ENCODE peak calls at places on chromosome 6, in five cellular contexts. P is neural progenitor cell, H is gastrocnemius medialis, I is endodermal cell, Y is tibial nerve. W is an unnamed sample.

GRCh38 chr6:51892750-51893149 is 194.7 kb downstream of the PKHD1 start:
- DNase-seq in P (no peak), H (no peak), I (no peak), Y (no peak), W (no peak)

GRCh38 chr6:43052225-43052841 is 1.3 kb downstream of the CUL7 start:
- DNase-seq in P (no peak), H (no peak), I (no peak), Y (no peak), W (no peak)

GRCh38 chr6:23526519-23526918 is 599.5 kb upstream of the NRSN1 start:
- DNase-seq in P (no peak), H (no peak), I (no peak), Y (no peak), W (no peak)

GRCh38 chr6:136923116-136923953 is 1.2 kb downstream of the SLC35D3 start:
- DNase-seq in P (peak; percentile 10), H (no peak), I (peak; percentile 80), Y (no peak), W (no peak)

GRCh38 chr6:154232013-154232920 is 124.3 kb downstream of the IPCEF1 start:
- DNase-seq in P (no peak), H (no peak), I (no peak), Y (no peak), W (no peak)

GRCh38 chr6:161660666-161661571 is 387.1 kb upstream of the AGPAT4 start:
- DNase-seq in P (no peak), H (no peak), I (no peak), Y (no peak), W (no peak)

GRCh38 chr6:386688-387266 is 4.8 kb upstream of the IRF4 start:
- DNase-seq in P (no peak), H (no peak), I (no peak), Y (no peak), W (no peak)

GRCh38 chr6:150115769-150116168 is 27.1 kb upstream of the PPP1R14C start:
- DNase-seq in P (no peak), H (no peak), I (no peak), Y (no peak), W (no peak)

GRCh38 chr6:150297327-150298028 is 71.3 kb upstream of the IYD start:
- DNase-seq in P (no peak), H (no peak), I (no peak), Y (no peak), W (no peak)

GRCh38 chr6:148203970-148204369 is 138.7 kb upstream of the SASH1 start:
- DNase-seq in P (no peak), H (no peak), I (no peak), Y (no peak), W (no peak)

GRCh38 chr6:163180874-163181541 is 233.5 kb upstream of the QKI start:
- DNase-seq in P (peak; percentile 81), H (peak; percentile 64), I (peak; percentile 92), Y (peak; percentile 73), W (peak; percentile 88)

GRCh38 chr6:116072368-116072767 is 11.7 kb upstream of the FRK start:
- DNase-seq in P (no peak), H (no peak), I (no peak), Y (no peak), W (no peak)

GRCh38 chr6:85462673-85463072 is 12.8 kb downstream of the NT5E start:
- DNase-seq in P (no peak), H (no peak), I (no peak), Y (no peak), W (no peak)

GRCh38 chr6:127997472-127998164 is 96.8 kb upstream of the THEMIS start:
- DNase-seq in P (no peak), H (no peak), I (no peak), Y (no peak), W (no peak)

GRCh38 chr6:20252311-20252710 is 40.0 kb upstream of the MBOAT1 start:
- DNase-seq in P (no peak), H (no peak), I (no peak), Y (no peak), W (no peak)

GRCh38 chr6:13248053-13248452 is 80.3 kb downstream of the TBC1D7 start:
- DNase-seq in P (peak; percentile 9), H (no peak), I (no peak), Y (no peak), W (no peak)

GRCh38 chr6:133817460-133818047 is 71.4 kb upstream of the TCF21 start:
- DNase-seq in P (peak; percentile 41), H (no peak), I (peak; percentile 93), Y (no peak), W (no peak)

GRCh38 chr6:47130086-47130485 is 88.0 kb upstream of the ADGRF1 start:
- DNase-seq in P (no peak), H (no peak), I (no peak), Y (no peak), W (no peak)

GRCh38 chr6:47129129-47129528 is 87.0 kb upstream of the ADGRF1 start:
- DNase-seq in P (no peak), H (no peak), I (no peak), Y (no peak), W (no peak)

GRCh38 chr6:47133230-47134000 is 91.3 kb upstream of the ADGRF1 start:
- DNase-seq in P (no peak), H (no peak), I (no peak), Y (no peak), W (no peak)

GRCh38 chr6:47132724-47133123 is 90.6 kb upstream of the ADGRF1 start:
- DNase-seq in P (no peak), H (no peak), I (no peak), Y (no peak), W (no peak)

DNA sequence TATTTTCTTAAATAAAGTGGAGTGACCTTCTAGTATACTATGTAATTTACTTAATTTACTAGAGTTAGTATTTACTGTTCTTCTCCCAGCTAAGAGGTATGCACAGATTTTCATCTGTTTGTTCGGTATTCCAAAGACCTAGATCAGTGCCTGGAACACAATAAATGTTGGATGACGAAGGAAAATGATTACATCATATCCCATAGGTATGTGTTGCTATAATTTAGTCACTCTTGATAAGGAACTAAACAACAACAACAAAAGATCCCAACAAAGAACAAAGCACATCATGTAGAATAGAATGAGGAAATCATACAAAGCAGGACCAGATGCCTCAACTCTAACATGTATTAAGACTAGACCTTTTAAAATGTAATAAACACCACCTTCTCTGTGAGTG is 89.6 kb upstream of the ADGRF1 start:
- DNase-seq in P (no peak), H (no peak), I (no peak), Y (no peak), W (no peak)
- H3K4me1 ChIP-seq in P (peaks cover 9% of the 10 kb centered on the region), H (peaks cover 25% of the 10 kb centered on the region), I (peaks cover 18% of the 10 kb centered on the region), Y (no peaks in the 10 kb centered on the region), W (peaks cover 29% of the 10 kb centered on the region)

DNA sequence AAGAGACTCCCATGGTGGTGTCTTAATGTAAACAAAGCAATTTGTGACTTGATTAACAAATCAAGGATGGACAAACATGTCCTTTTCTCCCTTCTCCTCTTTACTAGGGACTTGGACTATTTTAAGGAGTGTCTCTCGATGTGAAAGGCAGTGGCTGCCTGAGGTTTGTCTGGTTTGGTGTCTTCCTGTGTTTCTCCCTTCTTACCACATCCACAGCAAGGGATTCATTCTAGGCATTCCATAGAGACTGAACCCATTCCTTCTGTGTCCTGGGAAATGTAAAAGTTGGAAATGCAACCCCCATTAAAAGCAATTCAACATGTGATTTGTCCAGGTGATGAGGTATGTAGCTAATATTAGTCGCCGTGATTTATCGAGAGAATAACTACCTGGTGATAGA is 15.9 kb downstream of the NRN1 start:
- DNase-seq in P (no peak), H (no peak), I (no peak), Y (no peak), W (no peak)
- H3K27me3 ChIP-seq in P (peaks cover 82% of the 10 kb centered on the region), H (peaks cover 31% of the 10 kb centered on the region), I (peaks cover 74% of the 10 kb centered on the region), Y (no peaks in the 10 kb centered on the region), W (peaks cover 22% of the 10 kb centered on the region)

DNA sequence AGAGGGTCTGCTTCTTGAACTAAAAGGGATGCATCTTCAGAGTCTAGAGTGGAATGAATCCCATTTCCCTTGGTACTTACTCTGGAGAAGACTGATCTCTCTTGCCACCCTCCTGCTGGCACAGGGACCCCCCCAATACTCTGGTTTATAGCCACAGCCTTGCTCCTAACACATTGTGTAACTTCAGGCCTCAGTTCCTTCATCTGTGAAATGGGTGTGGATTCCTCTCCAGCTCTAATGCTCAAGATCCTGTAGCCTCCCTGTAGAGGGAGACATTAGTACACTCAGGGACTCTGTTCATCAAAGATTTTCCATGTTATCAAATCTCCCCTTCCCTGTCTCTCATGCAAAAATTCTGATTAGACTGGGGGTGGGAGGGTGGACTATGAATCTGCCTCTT is 315.7 kb upstream of the MOCS1 start:
- DNase-seq in P (no peak), H (no peak), I (no peak), Y (no peak), W (peak; percentile 0)
- TF ChIP-seq CTCF in P (no peak), H (no peak), I (no peak), Y (no peak), W (no peak)

DNA sequence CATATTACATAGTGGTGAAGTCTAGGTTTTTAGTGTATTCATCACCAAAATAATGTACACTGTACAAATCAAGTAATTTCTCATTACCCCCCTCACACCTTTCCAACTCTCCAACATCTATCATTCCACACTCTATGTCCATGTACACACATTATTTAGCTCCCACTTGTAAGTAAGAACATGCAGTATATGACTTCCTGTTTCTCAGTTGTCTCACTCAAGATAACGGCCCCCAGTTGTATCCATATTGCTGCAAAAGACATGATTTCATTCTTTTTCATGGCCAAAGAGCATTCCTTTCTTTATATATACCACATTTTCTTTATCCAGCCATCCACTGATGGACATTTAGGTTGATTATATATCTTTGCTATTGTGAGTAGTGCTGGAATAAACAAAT is 86.0 kb downstream of the UBE3D start:
- DNase-seq in P (no peak), H (no peak), I (no peak), Y (no peak), W (no peak)
- H3K4me1 ChIP-seq in P (no peaks in the 10 kb centered on the region), H (no peaks in the 10 kb centered on the region), I (no peaks in the 10 kb centered on the region), Y (no peaks in the 10 kb centered on the region), W (no peaks in the 10 kb centered on the region)

DNA sequence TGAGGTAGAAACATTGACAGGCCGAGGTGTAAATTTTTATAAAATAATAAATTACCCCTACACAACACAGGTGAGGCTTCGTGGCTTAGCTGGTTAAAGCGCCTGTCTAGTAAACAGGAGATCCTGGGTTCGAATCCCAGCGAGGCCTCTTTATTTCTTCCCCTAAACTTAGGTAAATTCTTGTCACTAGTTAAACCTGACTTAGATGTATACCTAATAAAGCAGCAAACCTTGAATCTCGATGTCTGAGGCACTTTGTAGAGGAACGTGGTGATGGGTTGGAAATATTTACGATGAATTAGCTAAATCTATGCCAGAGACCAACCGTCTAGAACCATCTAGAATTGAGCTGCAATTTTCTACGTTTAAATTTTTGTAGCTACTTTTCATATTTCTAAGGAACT is 185.6 kb downstream of the OR2B2 start:
- DNase-seq in P (no peak), H (no peak), I (peak; percentile 77), Y (no peak), W (no peak)
- H3K27me3 ChIP-seq in P (peaks cover 49% of the 10 kb centered on the region), H (no peaks in the 10 kb centered on the region), I (peaks cover 35% of the 10 kb centered on the region), Y (no peaks in the 10 kb centered on the region), W (no peaks in the 10 kb centered on the region)

DNA sequence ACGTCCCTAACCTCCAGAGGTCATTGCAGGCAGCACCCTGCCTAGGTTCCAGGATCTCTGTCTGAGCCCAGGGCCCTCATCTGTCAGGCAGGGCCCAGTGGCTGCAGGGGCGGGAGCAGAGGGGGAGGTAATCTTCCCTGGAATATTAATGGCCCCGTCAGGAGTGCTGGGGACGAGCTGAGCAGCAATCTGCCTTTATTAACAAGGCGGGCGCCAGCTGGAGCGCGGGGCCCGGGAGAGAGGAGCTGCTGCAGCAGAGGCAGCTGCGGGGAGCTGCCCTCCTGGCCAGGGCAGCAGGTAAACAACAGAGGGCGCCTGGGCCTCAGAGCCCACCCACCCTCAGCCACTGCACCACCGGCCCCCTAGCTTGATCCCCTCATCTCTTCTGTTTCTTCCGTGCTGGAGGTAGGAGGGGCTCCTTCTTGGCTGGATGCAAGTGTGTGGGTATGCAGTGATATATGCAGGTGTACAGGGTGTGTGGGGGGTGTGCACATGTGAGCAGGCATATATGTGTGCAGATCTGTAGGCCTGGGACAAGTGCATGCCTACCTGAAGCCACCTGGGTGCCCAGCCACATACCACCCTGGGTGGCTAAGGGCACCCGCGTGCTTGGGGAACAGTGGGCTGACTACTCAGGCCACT is 131.8 kb upstream of the MLN start:
- DNase-seq in P (peak; percentile 49), H (no peak), I (peak; percentile 65), Y (no peak), W (no peak)
- TF ChIP-seq CTCF in P (peak; percentile 14), H (no peak), I (peak; percentile 47), Y (no peak), W (no peak)